ENCODE peak calls at places on chromosomes 7 and 10, in six cellular contexts. R is GM23338, O is tibial artery, L is AG04450, B is pancreas, G is upper lobe of left lung. W is an unnamed sample.

GRCh38 chr10:80493482-80494021 is 39.4 kb downstream of the TSPAN14 start:
- DNase-seq in G (no peak), L (no peak), R (no peak), B (no peak), O (no peak), W (no peak)

GRCh38 chr10:70872281-70872680 is 16.1 kb downstream of the PCBD1 start:
- DNase-seq in G (no peak), R (no peak), O (no peak), L (no peak), B (no peak), W (no peak)

GRCh38 chr10:119177708-119178370 is 773 bp downstream of the PRDX3 start:
- DNase-seq in G (no peak), O (no peak), R (no peak), L (no peak), B (no peak), W (no peak)

GRCh38 chr7:37683263-37684120 is at the start of gene GPR141:
- DNase-seq in O (peak), R (no peak), B (peak), L (no peak), G (no peak), W (no peak)

GRCh38 chr7:156892086-156892800 is 740 bp downstream of the LMBR1 start:
- DNase-seq in L (no peak), R (peak), B (peak), O (peak), G (peak), W (no peak)

GRCh38 chr10:27646604-27647191 is 98.9 kb downstream of the MKX start:
- DNase-seq in B (no peak), G (no peak), O (no peak), L (no peak), R (no peak), W (no peak)

GRCh38 chr7:87317691-87318245 is 27.7 kb upstream of the CROT start:
- DNase-seq in R (no peak), O (no peak), L (no peak), G (no peak), B (no peak), W (no peak)

GRCh38 chr10:105577865-105578607 is 936.9 kb downstream of the SORCS3 start:
- DNase-seq in B (no peak), L (no peak), R (no peak), O (no peak), G (no peak), W (no peak)

GRCh38 chr7:128812514-128813168 is 17.6 kb upstream of the FLNC start:
- DNase-seq in B (peak), G (no peak), L (no peak), R (no peak), O (peak), W (no peak)

GRCh38 chr10:60290558-60290957 is 99.1 kb downstream of the ANK3 start:
- DNase-seq in R (no peak), O (no peak), G (no peak), L (no peak), B (no peak), W (no peak)

GRCh38 chr10:84308021-84308420 is 20.4 kb upstream of the CCSER2 start:
- DNase-seq in O (no peak), G (no peak), L (no peak), B (no peak), R (no peak), W (no peak)

GRCh38 chr10:96261930-96262329 is 9.4 kb downstream of the BLNK start:
- DNase-seq in B (no peak), G (no peak), O (no peak), R (no peak), L (no peak), W (no peak)

GRCh38 chr10:119104653-119105024 is 726 bp downstream of the DENND10 start:
- DNase-seq in L (no peak), O (peak), B (peak), G (no peak), R (peak), W (no peak)

GRCh38 chr10:128035557-128035973 is 90.7 kb downstream of the MKI67 start:
- DNase-seq in L (no peak), R (peak), O (no peak), G (no peak), B (no peak), W (no peak)

GRCh38 chr7:30472081-30472770 is 6.4 kb downstream of the NOD1 start:
- DNase-seq in R (no peak), L (no peak), B (no peak), O (no peak), G (no peak), W (no peak)

GRCh38 chr7:117072620-117073118 is 119.4 kb downstream of the ST7 start:
- DNase-seq in O (peak), R (no peak), B (peak), L (no peak), G (no peak), W (no peak)

GRCh38 chr7:42091461-42092229 is 145.4 kb downstream of the GLI3 start:
- DNase-seq in G (no peak), O (no peak), R (peak), L (no peak), B (no peak), W (no peak)

GRCh38 chr7:30770936-30771858 is at the start of gene MINDY4:
- DNase-seq in L (peak), R (peak), O (peak), G (peak), B (peak), W (no peak)

GRCh38 chr7:88523645-88524044 is 217.0 kb upstream of the STEAP4 start:
- DNase-seq in L (no peak), G (no peak), R (no peak), O (no peak), B (no peak), W (no peak)

GRCh38 chr10:2874963-2875362 is 192.4 kb upstream of the PFKP start:
- DNase-seq in R (no peak), O (no peak), B (no peak), G (no peak), L (no peak), W (no peak)

GRCh38 chr7:21099955-21100354 is 313.3 kb upstream of the SP8 start:
- DNase-seq in L (no peak), B (no peak), G (no peak), O (no peak), R (no peak), W (no peak)

GRCh38 chr7:89377219-89377618 is 581.7 kb upstream of the TEX47 start:
- DNase-seq in B (no peak), O (no peak), G (no peak), R (no peak), L (no peak), W (no peak)

GRCh38 chr7:319267-319661 is 29.3 kb downstream of the FOXL3 start:
- DNase-seq in B (no peak), L (no peak), O (no peak), R (no peak), G (no peak), W (no peak)

GRCh38 chr10:72567421-72567820 is 58.5 kb downstream of the MICU1 start:
- DNase-seq in B (no peak), L (no peak), G (no peak), O (peak), R (no peak), W (peak)

GRCh38 chr7:157150825-157151412 is 12.2 kb downstream of the UBE3C start:
- DNase-seq in R (peak), G (no peak), B (no peak), L (no peak), O (no peak), W (no peak)

GRCh38 chr10:6694447-6695155 is 114.5 kb upstream of the PRKCQ start:
- DNase-seq in L (no peak), B (no peak), O (no peak), G (no peak), R (no peak), W (no peak)

GRCh38 chr7:66867198-66867790 is 53.7 kb upstream of the TMEM248 start:
- DNase-seq in R (peak), B (no peak), G (no peak), O (no peak), L (no peak), W (no peak)

GRCh38 chr7:98285132-98286092 is 3.9 kb downstream of the BRI3 start:
- DNase-seq in R (no peak), B (no peak), O (no peak), G (peak), L (no peak), W (no peak)

GRCh38 chr7:105916603-105917002 is 40.2 kb upstream of the ATXN7L1 start:
- DNase-seq in R (no peak), L (no peak), O (no peak), G (no peak), B (no peak), W (no peak)

GRCh38 chr10:44968101-44968886 is 8.7 kb downstream of the RASSF4 start:
- DNase-seq in R (no peak), B (peak), G (no peak), O (peak), L (no peak), W (no peak)

GRCh38 chr7:14207154-14207553 is 217.7 kb upstream of the ETV1 start:
- DNase-seq in O (no peak), R (no peak), L (no peak), G (no peak), B (no peak), W (no peak)

GRCh38 chr7:80940539-80941205 is 21.8 kb upstream of the SEMA3C start:
- DNase-seq in O (no peak), B (no peak), R (no peak), G (no peak), L (no peak), W (no peak)

GRCh38 chr10:126628746-126629145 is 41.7 kb downstream of the C10orf90 start:
- DNase-seq in G (no peak), O (no peak), R (no peak), B (no peak), L (no peak), W (no peak)

GRCh38 chr10:133166504-133166827 is 6.4 kb downstream of the KNDC1 start:
- DNase-seq in B (peak), R (no peak), O (peak), L (no peak), G (no peak), W (no peak)

GRCh38 chr10:29895436-29895835 is 163.9 kb downstream of the JCAD start:
- DNase-seq in G (no peak), L (peak), R (peak), B (peak), O (peak), W (peak)

GRCh38 chr7:134547738-134548054 is 1.2 kb upstream of the AKR1B15 start:
- DNase-seq in R (no peak), O (peak), L (no peak), B (peak), G (no peak), W (peak)

GRCh38 chr7:136405931-136406777 is 429.0 kb upstream of the MTPN start:
- DNase-seq in R (peak), L (peak), O (no peak), G (no peak), B (no peak), W (peak)

GRCh38 chr10:74928742-74929191 is 102.4 kb downstream of the KAT6B start:
- DNase-seq in G (no peak), O (no peak), R (no peak), L (no peak), B (no peak), W (peak)

GRCh38 chr7:106001196-106001595 is 38.1 kb downstream of the CDHR3 start:
- DNase-seq in O (no peak), L (no peak), R (no peak), G (no peak), B (no peak), W (no peak)

GRCh38 chr10:103636996-103637395 is 143.5 kb downstream of the NEURL1 start:
- DNase-seq in L (no peak), R (no peak), G (no peak), B (no peak), O (no peak), W (no peak)
- H3K4me3 ChIP-seq in L (no peak), R (no peak), G (no peak), B (no peak), O (no peak), W (no peak)

GRCh38 chr10:99533496-99534455 is 1.0 kb downstream of the NKX2-3 start:
- DNase-seq in B (no peak), O (no peak), G (no peak), R (peak), L (no peak), W (no peak)

GRCh38 chr10:99536400-99537254 is 3.9 kb downstream of the NKX2-3 start:
- DNase-seq in O (no peak), B (no peak), L (no peak), G (peak), R (peak), W (no peak)

GRCh38 chr10:99535764-99536399 is 3.1 kb downstream of the NKX2-3 start:
- DNase-seq in B (no peak), L (no peak), O (no peak), R (peak), G (no peak), W (no peak)

GRCh38 chr10:99534456-99534938 is 1.8 kb downstream of the NKX2-3 start:
- DNase-seq in B (no peak), O (no peak), L (no peak), R (no peak), G (no peak), W (no peak)

DNA sequence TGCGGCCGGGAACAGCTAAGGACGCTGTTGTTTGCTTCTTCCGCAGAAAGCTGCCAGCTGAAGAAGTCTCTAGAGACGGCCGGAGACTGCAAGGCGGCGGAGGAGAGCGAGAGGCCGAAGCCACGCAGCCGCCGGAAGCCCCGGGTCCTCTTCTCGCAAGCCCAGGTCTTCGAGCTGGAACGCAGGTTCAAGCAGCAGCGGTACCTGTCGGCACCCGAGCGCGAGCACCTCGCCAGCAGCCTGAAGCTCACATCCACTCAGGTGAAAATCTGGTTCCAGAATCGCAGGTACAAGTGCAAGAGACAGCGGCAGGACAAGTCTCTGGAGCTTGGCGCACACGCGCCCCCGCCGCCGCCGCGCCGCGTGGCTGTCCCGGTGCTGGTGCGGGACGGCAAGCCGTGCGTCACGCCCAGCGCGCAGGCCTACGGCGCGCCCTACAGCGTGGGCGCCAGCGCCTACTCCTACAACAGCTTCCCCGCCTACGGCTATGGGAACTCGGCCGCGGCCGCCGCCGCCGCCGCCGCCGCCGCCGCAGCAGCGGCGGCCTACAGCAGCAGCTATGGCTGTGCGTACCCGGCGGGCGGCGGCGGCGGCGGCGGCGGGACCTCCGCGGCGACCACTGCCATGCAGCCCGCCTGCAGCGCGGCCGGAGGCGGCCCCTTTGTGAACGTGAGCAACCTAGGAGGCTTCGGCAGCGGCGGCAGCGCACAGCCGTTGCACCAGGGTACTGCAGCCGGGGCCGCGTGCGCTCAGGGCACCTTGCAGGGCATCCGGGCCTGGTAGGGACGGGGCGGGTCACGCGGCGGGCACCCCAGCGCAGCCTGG is 2.4 kb downstream of the NKX2-3 start:
- DNase-seq in B (no peak), L (no peak), O (no peak), G (peak), R (peak), W (no peak)
- H3K4me3 ChIP-seq in B (peak), L (no peak), O (peak), G (no peak), R (peak), W (no peak)

GRCh38 chr7:148020679-148021078 is 569.9 kb upstream of the C7orf33 start:
- DNase-seq in B (no peak), O (no peak), R (peak), L (no peak), G (no peak), W (no peak)
- H3K4me3 ChIP-seq in B (no peak), O (no peak), R (no peak), L (no peak), G (no peak), W (no peak)

GRCh38 chr7:27185013-27185707 is at the start of gene HOXA11:
- DNase-seq in O (peak), B (peak), G (peak), R (no peak), L (no peak), W (peak)
- H3K4me3 ChIP-seq in O (peak), B (no peak), G (no peak), R (peak), L (peak), W (peak)

GRCh38 chr7:141695803-141696289 is 6.1 kb downstream of the DENND11 start:
- DNase-seq in G (no peak), O (no peak), B (peak), R (no peak), L (no peak), W (no peak)

GRCh38 chr7:141699860-141700259 is 2.1 kb downstream of the DENND11 start:
- DNase-seq in L (no peak), O (no peak), G (no peak), R (no peak), B (no peak), W (no peak)

GRCh38 chr7:141698247-141699015 is 3.5 kb downstream of the DENND11 start:
- DNase-seq in L (no peak), G (no peak), R (no peak), O (no peak), B (no peak), W (no peak)

GRCh38 chr7:141696386-141696785 is 5.6 kb downstream of the DENND11 start:
- DNase-seq in R (no peak), G (no peak), L (no peak), B (no peak), O (no peak), W (no peak)

GRCh38 chr7:141697211-141697871 is 4.6 kb downstream of the DENND11 start:
- DNase-seq in R (no peak), O (no peak), B (no peak), L (peak), G (no peak), W (peak)
- H3K4me3 ChIP-seq in R (no peak), O (no peak), B (no peak), L (no peak), G (no peak), W (no peak)

GRCh38 chr10:93758911-93759410 is 1.2 kb downstream of the LGI1 start:
- DNase-seq in O (no peak), R (no peak), B (no peak), L (no peak), G (no peak), W (no peak)
- H3K4me3 ChIP-seq in O (peak), R (no peak), B (no peak), L (no peak), G (no peak), W (no peak)

GRCh38 chr10:37855691-37856090 is 1.7 kb downstream of the ZNF248 start:
- DNase-seq in B (no peak), R (no peak), L (no peak), G (no peak), O (no peak), W (no peak)

GRCh38 chr10:37856881-37857286 is 526 bp downstream of the ZNF248 start:
- DNase-seq in G (no peak), B (peak), R (peak), L (no peak), O (peak), W (no peak)

GRCh38 chr10:37857287-37858211 is at the start of gene ZNF248:
- DNase-seq in R (peak), L (peak), G (peak), B (peak), O (peak), W (peak)

GRCh38 chr10:37854606-37855005 is 2.8 kb downstream of the ZNF248 start:
- DNase-seq in O (no peak), L (no peak), R (no peak), B (no peak), G (no peak), W (peak)
- H3K4me3 ChIP-seq in O (no peak), L (no peak), R (no peak), B (no peak), G (no peak), W (no peak)

W was measured in AG09309.